ENCODE peak calls at places on chromosomes 1 and 21, in nine cellular contexts. C is stimulated activated CD4-positive, alpha-beta T cell treated with anti-CD3 and anti-CD28 coated beads, Interleukin-1b, Interleukin-23, amount 100 ng/mL, for 4 hours; H is NAMALWA; E is brain microvascular endothelial cell; L is osteocyte; A is NCI-H1105; X is epithelial cell of esophagus; Q is stimulated activated naive CD8-positive, alpha-beta T cell treated with anti-CD3 and anti-CD28 coated beads, Interleukin-15, amount 100 ng/mL, for 72 hours; M is HCEC 1CT. P is an unnamed sample.

GRCh38 chr21:42089093-42089631 is 18.0 kb downstream of the UMODL1 start:
- DNase-seq in C (no peak), H (no peak), E (no peak), L (no peak), A (no peak), X (no peak), Q (no peak), M (no peak), P (no peak)

GRCh38 chr1:3907031-3907534 is 7.0 kb upstream of the C1orf174 start:
- DNase-seq in C (no peak), H (peak; percentile 43), E (no peak), L (no peak), A (no peak), X (peak; percentile 19), Q (peak; percentile 30), M (no peak), P (no peak)

GRCh38 chr1:239169276-239169675 is 217.1 kb upstream of the CHRM3 start:
- DNase-seq in C (no peak), H (no peak), E (no peak), L (no peak), A (no peak), X (peak; percentile 62), Q (no peak), M (no peak), P (no peak)

GRCh38 chr1:42177551-42177981 is 13.0 kb upstream of the GUCA2A start:
- DNase-seq in C (no peak), H (no peak), E (peak; percentile 76), L (no peak), A (peak; percentile 83), X (peak; percentile 67), Q (no peak), M (peak; percentile 75), P (no peak)

GRCh38 chr1:232127190-232127589 is 500.6 kb downstream of the DISC1 start:
- DNase-seq in C (no peak), H (no peak), E (peak; percentile 83), L (no peak), A (no peak), X (peak; percentile 87), Q (no peak), M (peak; percentile 88), P (no peak)

GRCh38 chr1:214416417-214417212 is 134.8 kb downstream of the PTPN14 start:
- DNase-seq in C (no peak), H (no peak), E (no peak), L (no peak), A (peak; percentile 9), X (peak; percentile 61), Q (no peak), M (peak; percentile 81), P (no peak)

GRCh38 chr1:11492235-11492634 is 13.3 kb downstream of the DISP3 start:
- DNase-seq in C (no peak), H (no peak), E (no peak), L (no peak), A (no peak), X (no peak), Q (no peak), M (no peak), P (no peak)

GRCh38 chr1:165910764-165911421 is 83.5 kb downstream of the UCK2 start:
- DNase-seq in C (no peak), H (no peak), E (no peak), L (no peak), A (no peak), X (no peak), Q (no peak), M (peak; percentile 42), P (no peak)

GRCh38 chr1:1619917-1620361 is 4.6 kb downstream of the MIB2 start:
- DNase-seq in C (no peak), H (peak; percentile 49), E (no peak), L (no peak), A (no peak), X (no peak), Q (no peak), M (no peak), P (no peak)

GRCh38 chr1:23473037-23473800 is 10.8 kb downstream of the ASAP3 start:
- DNase-seq in C (no peak), H (no peak), E (no peak), L (no peak), A (no peak), X (peak; percentile 78), Q (no peak), M (no peak), P (no peak)

GRCh38 chr21:41634858-41635257 is 126.9 kb upstream of the TMPRSS2 start:
- DNase-seq in C (no peak), H (no peak), E (peak; percentile 65), L (no peak), A (no peak), X (peak; percentile 93), Q (no peak), M (peak; percentile 15), P (no peak)

GRCh38 chr1:39826583-39826982 is 37.9 kb upstream of the BMP8B start:
- DNase-seq in C (no peak), H (peak; percentile 40), E (no peak), L (no peak), A (no peak), X (no peak), Q (no peak), M (no peak), P (no peak)

P was measured in type B pancreatic cell.